ENCODE peak calls at places on chromosomes 3 and 15, in five cellular contexts. K, Z, O, T and D are unnamed samples.

GRCh38 chr15:33358303-33358702 is 47.5 kb downstream of the RYR3 start:
- DNase-seq in T (no peak), O (no peak), K (peak; percentile 3), Z (no peak), D (no peak)

GRCh38 chr3:159323848-159324247 is 522.0 kb downstream of the MFSD1 start:
- DNase-seq in T (no peak), O (no peak), Z (no peak), K (no peak), D (no peak)

GRCh38 chr15:92624401-92624991 is 31.1 kb downstream of the FAM174B start:
- DNase-seq in K (no peak), O (peak; percentile 81), Z (no peak), T (no peak), D (no peak)

GRCh38 chr3:111616417-111617105 is 21.4 kb upstream of the ZBED2 start:
- DNase-seq in T (no peak), K (peak; percentile 25), O (no peak), Z (no peak), D (peak; percentile 66)

GRCh38 chr3:41053220-41053619 is 146.1 kb upstream of the CTNNB1 start:
- DNase-seq in Z (no peak), K (no peak), T (no peak), O (no peak), D (peak; percentile 3)

GRCh38 chr3:38119248-38119544 is 17.7 kb downstream of the ACAA1 start:
- DNase-seq in O (no peak), Z (no peak), K (no peak), T (no peak), D (no peak)

GRCh38 chr15:65057549-65057940 is 10.2 kb downstream of the RASL12 start:
- DNase-seq in T (peak; percentile 16), Z (no peak), O (no peak), K (no peak), D (no peak)

GRCh38 chr3:127590282-127590592 is 296 bp downstream of the TPRA1 start:
- DNase-seq in K (no peak), O (peak; percentile 40), Z (peak; percentile 35), T (no peak), D (peak; percentile 32)

GRCh38 chr3:141387446-141388030 is 19.2 kb downstream of the ZBTB38 start:
- DNase-seq in Z (no peak), T (no peak), K (no peak), O (no peak), D (no peak)

GRCh38 chr3:71311320-71312046 is 272.0 kb downstream of the FOXP1 start:
- DNase-seq in K (no peak), T (no peak), Z (no peak), O (no peak), D (no peak)

GRCh38 chr3:13106308-13106970 is 33.2 kb upstream of the IQSEC1 start:
- DNase-seq in Z (no peak), T (no peak), O (no peak), K (peak; percentile 33), D (no peak)

GRCh38 chr3:159604151-159604581 is 384.5 kb upstream of the IL12A start:
- DNase-seq in T (no peak), K (peak; percentile 63), Z (no peak), O (no peak), D (no peak)

GRCh38 chr15:45169608-45170480 is 17.9 kb downstream of the SHF start:
- DNase-seq in K (no peak), O (no peak), T (no peak), Z (no peak), D (no peak)

GRCh38 chr3:8453153-8453552 is 48.5 kb upstream of the LMCD1 start:
- DNase-seq in Z (no peak), K (no peak), O (no peak), T (no peak), D (no peak)

GRCh38 chr15:63933522-63933921 is 99.8 kb upstream of the HERC1 start:
- DNase-seq in K (no peak), Z (no peak), T (peak; percentile 8), O (no peak), D (no peak)

GRCh38 chr15:55535436-55535835 is 27.4 kb upstream of the DNAAF4 start:
- DNase-seq in K (no peak), O (no peak), T (no peak), Z (no peak), D (no peak)

GRCh38 chr3:122299872-122300460 is 25.1 kb upstream of the CSTA start:
- DNase-seq in K (peak; percentile 41), O (no peak), T (peak; percentile 15), Z (no peak), D (peak; percentile 23)

GRCh38 chr3:46666471-46666845 is 27.0 kb downstream of the ALS2CL start:
- DNase-seq in K (no peak), Z (no peak), O (no peak), T (no peak), D (no peak)

GRCh38 chr3:184334470-184335158 is 2.8 kb upstream of the FAM131A start:
- DNase-seq in T (no peak), K (peak; percentile 84), O (no peak), Z (no peak), D (no peak)

GRCh38 chr3:18111702-18112311 is 313.3 kb downstream of the SATB1 start:
- DNase-seq in O (no peak), T (peak; percentile 34), K (peak; percentile 73), Z (no peak), D (no peak)

GRCh38 chr15:46059921-46060565 is 425.2 kb downstream of the SQOR start:
- DNase-seq in Z (no peak), O (no peak), T (no peak), K (no peak), D (no peak)

GRCh38 chr3:140285380-140285779 is 350.4 kb downstream of the CLSTN2 start:
- DNase-seq in K (no peak), T (no peak), Z (no peak), O (no peak), D (no peak)

GRCh38 chr3:187491371-187491770 is 123.2 kb downstream of the RTP4 start:
- DNase-seq in O (no peak), Z (no peak), K (no peak), T (no peak), D (no peak)

GRCh38 chr3:102078864-102079808 is 229.8 kb downstream of the NFKBIZ start:
- DNase-seq in O (no peak), K (no peak), T (no peak), Z (no peak), D (no peak)

GRCh38 chr3:138389841-138390581 is 41.6 kb downstream of the MRAS start:
- DNase-seq in Z (no peak), K (peak; percentile 76), T (peak; percentile 76), O (no peak), D (no peak)

GRCh38 chr3:30221622-30222021 is 384.8 kb upstream of the TGFBR2 start:
- DNase-seq in O (no peak), K (peak; percentile 52), T (no peak), Z (no peak), D (no peak)

GRCh38 chr3:42266085-42266484 is at the start of gene CCK:
- DNase-seq in K (peak; percentile 34), Z (no peak), O (no peak), T (no peak), D (no peak)

GRCh38 chr15:62492900-62493299 is 327.8 kb upstream of the C2CD4B start:
- DNase-seq in K (peak; percentile 53), O (no peak), Z (no peak), T (no peak), D (no peak)

GRCh38 chr3:11477286-11477935 is 166.3 kb downstream of the VGLL4 start:
- DNase-seq in O (no peak), Z (no peak), K (peak; percentile 91), T (no peak), D (no peak)

GRCh38 chr3:147391726-147392082 is 14.6 kb downstream of the ZIC4 start:
- DNase-seq in T (no peak), O (no peak), Z (no peak), K (no peak), D (no peak)

GRCh38 chr3:50570508-50571279 is 1.4 kb downstream of the HEMK1 start:
- DNase-seq in O (no peak), T (no peak), Z (no peak), K (no peak), D (no peak)

GRCh38 chr15:65312400-65312916 is 8.0 kb downstream of the RNU5B-1 start:
- DNase-seq in O (no peak), K (peak; percentile 28), Z (no peak), T (no peak), D (no peak)

GRCh38 chr3:97882975-97883598 is 61.3 kb downstream of the CRYBG3 start:
- DNase-seq in O (no peak), K (peak; percentile 60), Z (no peak), T (no peak), D (no peak)

GRCh38 chr3:632571-633170 is 436.1 kb downstream of the CHL1 start:
- DNase-seq in T (peak; percentile 35), O (peak; percentile 15), K (peak; percentile 19), Z (peak; percentile 11), D (peak; percentile 8)

GRCh38 chr3:194083253-194084224 is 52.4 kb upstream of the HES1 start:
- DNase-seq in T (no peak), Z (no peak), K (no peak), O (no peak), D (no peak)

GRCh38 chr15:31464216-31465082 is 137.8 kb downstream of the KLF13 start:
- DNase-seq in Z (no peak), K (no peak), O (no peak), T (no peak), D (no peak)

GRCh38 chr3:81643721-81644120 is 117.7 kb downstream of the GBE1 start:
- DNase-seq in T (peak; percentile 4), Z (no peak), O (no peak), K (peak; percentile 27), D (no peak)

GRCh38 chr15:59879506-59879905 is 124.6 kb upstream of the FOXB1 start:
- DNase-seq in T (no peak), Z (no peak), K (peak; percentile 74), O (no peak), D (no peak)

GRCh38 chr3:102090646-102091045 is 241.3 kb downstream of the NFKBIZ start:
- DNase-seq in T (no peak), Z (no peak), O (no peak), K (peak; percentile 50), D (no peak)